ENCODE peak calls at places on chromosomes 6 and 20, in five cellular contexts. One of them, this sample, is unnamed.

GRCh38 chr20:34337982-34338756 is 24.9 kb upstream of the ITCH start:
- DNase-seq in colonic mucosa: no peak
- DNase-seq in thoracic aorta: no peak
- DNase-seq in transverse colon: peak
- DNase-seq in fibroblast of the aortic adventitia: no peak
- DNase-seq in this sample: no peak

GRCh38 chr6:43860285-43860684 is 90.3 kb downstream of the VEGFA start:
- DNase-seq in colonic mucosa: no peak
- DNase-seq in thoracic aorta: no peak
- DNase-seq in transverse colon: no peak
- DNase-seq in fibroblast of the aortic adventitia: no peak
- DNase-seq in this sample: no peak

GRCh38 chr6:40585218-40585617 is 1.9 kb downstream of the LRFN2 start:
- DNase-seq in colonic mucosa: no peak
- DNase-seq in thoracic aorta: no peak
- DNase-seq in transverse colon: no peak
- DNase-seq in fibroblast of the aortic adventitia: no peak
- DNase-seq in this sample: no peak

GRCh38 chr6:3697609-3698008 is 53.9 kb downstream of the PXDC1 start:
- DNase-seq in colonic mucosa: no peak
- DNase-seq in thoracic aorta: peak
- DNase-seq in transverse colon: no peak
- DNase-seq in fibroblast of the aortic adventitia: peak
- DNase-seq in this sample: peak

GRCh38 chr6:52221302-52221701 is 23.0 kb downstream of the IL17F start:
- DNase-seq in colonic mucosa: no peak
- DNase-seq in thoracic aorta: no peak
- DNase-seq in transverse colon: no peak
- DNase-seq in fibroblast of the aortic adventitia: no peak
- DNase-seq in this sample: no peak

GRCh38 chr6:43687437-43688347 is at the start of gene MRPS18A:
- DNase-seq in colonic mucosa: peak
- DNase-seq in thoracic aorta: peak
- DNase-seq in transverse colon: peak
- DNase-seq in fibroblast of the aortic adventitia: peak
- DNase-seq in this sample: peak

GRCh38 chr6:66199146-66199545 is 492.1 kb upstream of the EYS start:
- DNase-seq in colonic mucosa: no peak
- DNase-seq in thoracic aorta: no peak
- DNase-seq in transverse colon: no peak
- DNase-seq in fibroblast of the aortic adventitia: no peak
- DNase-seq in this sample: peak

GRCh38 chr6:44685213-44685612 is 297.7 kb downstream of the CDC5L start:
- DNase-seq in colonic mucosa: no peak
- DNase-seq in thoracic aorta: no peak
- DNase-seq in transverse colon: no peak
- DNase-seq in fibroblast of the aortic adventitia: no peak
- DNase-seq in this sample: no peak

GRCh38 chr20:37007898-37008649 is 56.6 kb upstream of the SAMHD1 start:
- DNase-seq in colonic mucosa: no peak
- DNase-seq in thoracic aorta: no peak
- DNase-seq in transverse colon: no peak
- DNase-seq in fibroblast of the aortic adventitia: peak
- DNase-seq in this sample: peak

GRCh38 chr6:42454428-42454791 is 2.7 kb upstream of the TRERF1 start:
- DNase-seq in colonic mucosa: peak
- DNase-seq in thoracic aorta: no peak
- DNase-seq in transverse colon: peak
- DNase-seq in fibroblast of the aortic adventitia: peak
- DNase-seq in this sample: no peak

GRCh38 chr20:38098952-38099351 is 65.4 kb downstream of the RPRD1B start:
- DNase-seq in colonic mucosa: no peak
- DNase-seq in thoracic aorta: no peak
- DNase-seq in transverse colon: no peak
- DNase-seq in fibroblast of the aortic adventitia: no peak
- DNase-seq in this sample: peak

GRCh38 chr20:31675828-31676533 is 38.3 kb downstream of the COX4I2 start:
- DNase-seq in colonic mucosa: peak
- DNase-seq in thoracic aorta: no peak
- DNase-seq in transverse colon: no peak
- DNase-seq in fibroblast of the aortic adventitia: peak
- DNase-seq in this sample: peak

GRCh38 chr6:151095538-151096254 is 144.1 kb upstream of the AKAP12 start:
- DNase-seq in colonic mucosa: no peak
- DNase-seq in thoracic aorta: no peak
- DNase-seq in transverse colon: no peak
- DNase-seq in fibroblast of the aortic adventitia: no peak
- DNase-seq in this sample: no peak

GRCh38 chr6:38188677-38189335 is 369.3 kb downstream of the ZFAND3 start:
- DNase-seq in colonic mucosa: no peak
- DNase-seq in thoracic aorta: no peak
- DNase-seq in transverse colon: no peak
- DNase-seq in fibroblast of the aortic adventitia: no peak
- DNase-seq in this sample: no peak

GRCh38 chr6:5695260-5696245 is 311.2 kb downstream of the NRN1 start:
- DNase-seq in colonic mucosa: peak
- DNase-seq in thoracic aorta: no peak
- DNase-seq in transverse colon: peak
- DNase-seq in fibroblast of the aortic adventitia: peak
- DNase-seq in this sample: peak

GRCh38 chr20:41818369-41818768 is 200.2 kb upstream of the CHD6 start:
- DNase-seq in colonic mucosa: no peak
- DNase-seq in thoracic aorta: no peak
- DNase-seq in transverse colon: no peak
- DNase-seq in fibroblast of the aortic adventitia: no peak
- DNase-seq in this sample: no peak

GRCh38 chr6:169542491-169542890 is 159.3 kb downstream of the WDR27 start:
- DNase-seq in colonic mucosa: no peak
- DNase-seq in thoracic aorta: no peak
- DNase-seq in transverse colon: no peak
- DNase-seq in fibroblast of the aortic adventitia: no peak
- DNase-seq in this sample: no peak

GRCh38 chr6:14804444-14805210 is 441.2 kb upstream of the JARID2 start:
- DNase-seq in colonic mucosa: peak
- DNase-seq in thoracic aorta: peak
- DNase-seq in transverse colon: peak
- DNase-seq in fibroblast of the aortic adventitia: peak
- DNase-seq in this sample: peak

GRCh38 chr20:45254867-45255266 is 503 bp upstream of the SLPI start:
- DNase-seq in colonic mucosa: no peak
- DNase-seq in thoracic aorta: no peak
- DNase-seq in transverse colon: no peak
- DNase-seq in fibroblast of the aortic adventitia: peak
- DNase-seq in this sample: peak

GRCh38 chr6:330948-331347 is 38.7 kb downstream of the DUSP22 start:
- DNase-seq in colonic mucosa: no peak
- DNase-seq in thoracic aorta: no peak
- DNase-seq in transverse colon: no peak
- DNase-seq in fibroblast of the aortic adventitia: no peak
- DNase-seq in this sample: no peak

DNA sequence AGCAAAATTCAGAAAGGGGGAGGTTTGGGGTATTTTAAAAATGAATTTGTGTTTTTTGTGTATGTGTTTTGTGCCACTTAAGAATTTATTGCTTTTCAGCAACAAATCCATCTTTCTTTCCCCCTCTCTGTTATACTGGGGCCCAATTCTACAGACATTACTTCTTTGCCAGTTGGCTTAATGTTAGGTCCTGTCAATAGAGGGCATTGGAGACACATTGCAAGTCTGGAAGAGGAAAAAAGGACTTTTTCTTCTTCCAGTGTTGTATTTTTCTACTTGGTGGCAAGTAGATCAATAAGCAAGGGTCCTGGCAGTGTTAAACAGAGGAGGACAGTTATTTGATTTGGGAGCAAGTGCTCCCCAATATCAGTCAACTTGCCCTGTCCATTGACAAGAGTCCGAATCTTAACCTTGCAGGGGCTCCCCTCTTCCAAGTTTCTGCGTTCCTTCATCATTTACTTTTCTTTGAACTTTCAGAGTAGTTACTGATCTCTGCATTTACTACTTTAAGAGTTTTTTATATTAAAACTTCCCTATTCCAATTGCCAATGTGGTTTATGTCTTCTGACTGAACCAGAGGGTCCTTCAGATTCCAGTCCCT is 23.4 kb downstream of the SCML4 start:
- DNase-seq in colonic mucosa: no peak
- DNase-seq in thoracic aorta: no peak
- DNase-seq in transverse colon: no peak
- DNase-seq in fibroblast of the aortic adventitia: peak
- DNase-seq in this sample: no peak
- TF ChIP-seq CTCF in colonic mucosa: no peak
- TF ChIP-seq CTCF in thoracic aorta: no peak
- TF ChIP-seq CTCF in transverse colon: no peak
- TF ChIP-seq CTCF in fibroblast of the aortic adventitia: peak
- TF ChIP-seq CTCF in this sample: peak

GRCh38 chr6:36246511-36247268 is 23.2 kb upstream of the PNPLA1 start:
- DNase-seq in colonic mucosa: no peak
- DNase-seq in thoracic aorta: no peak
- DNase-seq in transverse colon: no peak
- DNase-seq in fibroblast of the aortic adventitia: no peak
- DNase-seq in this sample: peak

GRCh38 chr6:36247691-36248090 is 22.2 kb upstream of the PNPLA1 start:
- DNase-seq in colonic mucosa: no peak
- DNase-seq in thoracic aorta: no peak
- DNase-seq in transverse colon: no peak
- DNase-seq in fibroblast of the aortic adventitia: peak
- DNase-seq in this sample: peak

GRCh38 chr6:36244641-36245280 is 25.1 kb upstream of the PNPLA1 start:
- DNase-seq in colonic mucosa: no peak
- DNase-seq in thoracic aorta: no peak
- DNase-seq in transverse colon: no peak
- DNase-seq in fibroblast of the aortic adventitia: no peak
- DNase-seq in this sample: no peak

GRCh38 chr6:36243562-36244212 is 26.2 kb upstream of the PNPLA1 start:
- DNase-seq in colonic mucosa: no peak
- DNase-seq in thoracic aorta: no peak
- DNase-seq in transverse colon: no peak
- DNase-seq in fibroblast of the aortic adventitia: no peak
- DNase-seq in this sample: no peak

DNA sequence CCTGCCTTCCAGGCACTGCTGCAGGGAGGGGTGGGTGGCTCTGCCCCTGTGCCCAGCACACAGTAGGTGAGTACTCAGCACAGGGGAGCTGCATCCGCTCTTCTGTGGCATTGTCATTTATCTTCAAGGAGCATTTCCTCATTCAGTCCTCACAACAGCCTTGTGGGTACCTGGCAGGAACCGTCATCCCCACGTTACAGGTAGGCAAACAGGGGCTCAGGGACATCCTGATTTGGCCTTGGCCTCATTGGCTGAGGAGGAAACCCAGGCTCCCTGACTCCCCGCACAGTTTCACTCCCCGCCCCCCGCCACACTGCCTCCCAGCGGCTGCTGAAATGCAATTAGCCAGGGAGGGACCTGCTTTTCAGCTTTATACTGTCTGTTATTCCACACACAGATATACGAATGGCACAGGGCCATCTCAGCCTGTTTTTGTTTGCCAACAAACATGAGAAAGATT is 24.3 kb upstream of the PNPLA1 start:
- DNase-seq in colonic mucosa: peak
- DNase-seq in thoracic aorta: no peak
- DNase-seq in transverse colon: peak
- DNase-seq in fibroblast of the aortic adventitia: no peak
- DNase-seq in this sample: no peak
- H3K4me3 ChIP-seq in colonic mucosa: no peak
- H3K4me3 ChIP-seq in thoracic aorta: no peak
- H3K4me3 ChIP-seq in transverse colon: no peak
- H3K4me3 ChIP-seq in fibroblast of the aortic adventitia: no peak
- H3K4me3 ChIP-seq in this sample: no peak

DNA sequence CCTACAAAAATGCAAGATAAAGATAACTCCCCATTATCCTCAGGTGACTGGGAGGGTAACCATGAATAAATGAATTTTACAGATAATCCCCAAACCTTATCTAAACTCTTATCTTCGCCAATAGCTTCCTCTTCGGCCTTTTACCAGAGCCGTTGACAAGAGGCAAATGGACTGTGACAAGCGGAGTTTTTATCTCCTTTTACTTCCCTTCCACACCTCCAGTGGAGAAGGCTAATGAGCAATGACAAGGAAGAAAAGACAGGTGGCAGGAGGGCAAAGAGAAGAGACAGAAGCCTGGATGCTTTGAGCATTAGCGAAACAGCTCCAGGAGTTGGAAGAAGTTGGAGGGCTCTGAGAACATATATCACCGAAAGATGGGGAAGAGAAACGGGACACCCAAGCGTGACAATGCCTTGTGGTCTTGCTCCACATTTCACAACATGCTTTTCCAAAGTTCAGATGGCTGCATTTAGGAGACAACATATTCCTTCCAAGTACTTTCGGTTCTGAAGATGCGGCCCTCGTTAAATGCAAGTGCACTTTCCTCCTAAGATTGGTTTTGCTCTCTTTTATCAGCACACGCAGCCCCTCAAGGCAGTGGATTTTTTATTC is 69.2 kb downstream of the PRDM1 start:
- DNase-seq in colonic mucosa: no peak
- DNase-seq in thoracic aorta: no peak
- DNase-seq in transverse colon: no peak
- DNase-seq in fibroblast of the aortic adventitia: peak
- DNase-seq in this sample: no peak
- TF ChIP-seq CTCF in colonic mucosa: no peak
- TF ChIP-seq CTCF in thoracic aorta: no peak
- TF ChIP-seq CTCF in transverse colon: no peak
- TF ChIP-seq CTCF in fibroblast of the aortic adventitia: peak
- TF ChIP-seq CTCF in this sample: no peak

DNA sequence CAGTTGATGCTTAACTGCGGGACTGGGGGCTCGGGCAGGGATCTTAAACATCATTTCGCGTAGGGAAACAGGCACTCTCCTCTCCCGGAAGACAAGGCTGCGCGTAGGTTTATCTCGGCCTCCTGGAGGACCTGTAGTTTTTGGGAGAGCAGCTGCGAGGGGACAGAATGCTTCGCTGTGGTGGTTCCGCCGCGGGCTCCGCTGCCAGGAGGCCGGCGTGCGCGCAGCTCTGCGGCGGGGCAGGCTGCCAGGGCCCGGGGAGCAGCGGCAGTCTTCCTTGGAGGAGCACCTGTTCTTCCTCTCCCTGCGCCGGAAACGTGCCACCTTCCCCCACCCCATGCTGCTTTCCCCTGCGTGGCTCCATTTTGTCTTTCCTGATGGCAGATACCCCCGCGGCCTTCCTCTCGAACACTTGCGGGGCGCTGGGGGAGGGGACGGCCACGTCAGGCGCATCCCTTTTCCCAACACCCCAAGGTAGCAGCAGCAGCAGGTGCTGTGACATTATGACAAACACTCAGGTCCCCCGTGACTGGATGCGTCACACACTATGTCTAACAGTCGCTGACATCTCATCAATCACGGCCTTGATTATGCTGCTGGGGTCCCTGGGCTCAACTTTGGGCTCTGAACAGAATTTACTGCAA is 230.7 kb upstream of the BTBD3 start:
- DNase-seq in colonic mucosa: peak
- DNase-seq in thoracic aorta: no peak
- DNase-seq in transverse colon: peak
- DNase-seq in fibroblast of the aortic adventitia: peak
- DNase-seq in this sample: no peak
- H3K4me3 ChIP-seq in colonic mucosa: peak
- H3K4me3 ChIP-seq in thoracic aorta: peak
- H3K4me3 ChIP-seq in transverse colon: peak
- H3K4me3 ChIP-seq in fibroblast of the aortic adventitia: peak
- H3K4me3 ChIP-seq in this sample: no peak

GRCh38 chr6:139374357-139375238 is at the start of gene CITED2:
- DNase-seq in colonic mucosa: peak
- DNase-seq in thoracic aorta: peak
- DNase-seq in transverse colon: peak
- DNase-seq in fibroblast of the aortic adventitia: peak
- DNase-seq in this sample: peak
- TF ChIP-seq CTCF in colonic mucosa: no peak
- TF ChIP-seq CTCF in thoracic aorta: peak
- TF ChIP-seq CTCF in transverse colon: peak
- TF ChIP-seq CTCF in fibroblast of the aortic adventitia: peak
- TF ChIP-seq CTCF in this sample: peak

GRCh38 chr20:57259179-57260021 is 7.0 kb downstream of the BMP7 start:
- DNase-seq in colonic mucosa: no peak
- DNase-seq in thoracic aorta: no peak
- DNase-seq in transverse colon: no peak
- DNase-seq in fibroblast of the aortic adventitia: no peak
- DNase-seq in this sample: no peak
- H3K4me3 ChIP-seq in colonic mucosa: no peak
- H3K4me3 ChIP-seq in thoracic aorta: no peak
- H3K4me3 ChIP-seq in transverse colon: no peak
- H3K4me3 ChIP-seq in fibroblast of the aortic adventitia: no peak
- H3K4me3 ChIP-seq in this sample: no peak

This sample was measured in fibroblast of mammary gland.